ENCODE peak calls at places on chromosomes 13 and 19, in four cellular contexts. X, R, Q and I are unnamed samples.

GRCh38 chr13:47117268-47117667 is 220.4 kb upstream of the HTR2A start:
- DNase-seq in X (no peak), R (no peak), Q (no peak), I (peak; percentile 77)

GRCh38 chr13:113118328-113119021 is 4.1 kb upstream of the F10 start:
- DNase-seq in X (no peak), R (no peak), Q (no peak), I (no peak)

GRCh38 chr19:48608798-48609263 is 2.3 kb downstream of the SPACA4 start:
- DNase-seq in X (no peak), R (peak; percentile 86), Q (peak; percentile 66), I (peak; percentile 67)

GRCh38 chr19:43775299-43775890 is 5.4 kb downstream of the KCNN4 start:
- DNase-seq in X (no peak), R (no peak), Q (no peak), I (no peak)

GRCh38 chr13:41053384-41053826 is 7.9 kb upstream of the WBP4 start:
- DNase-seq in X (no peak), R (no peak), Q (no peak), I (no peak)

GRCh38 chr19:51123381-51124186 is 1.1 kb upstream of the SIGLEC9 start:
- DNase-seq in X (no peak), R (no peak), Q (no peak), I (no peak)

GRCh38 chr19:9128171-9128570 is 1.4 kb upstream of the OR7G3 start:
- DNase-seq in X (no peak), R (no peak), Q (peak; percentile 82), I (no peak)

GRCh38 chr13:46354143-46355087 is 32.6 kb downstream of the RUBCNL start:
- DNase-seq in X (peak; percentile 12), R (no peak), Q (peak; percentile 48), I (peak; percentile 8)

GRCh38 chr13:28324181-28324789 is 170.6 kb downstream of the FLT1 start:
- DNase-seq in X (peak; percentile 12), R (peak; percentile 74), Q (peak; percentile 60), I (peak; percentile 53)

GRCh38 chr13:61500176-61500575 is 84.5 kb upstream of the PCDH20 start:
- DNase-seq in X (no peak), R (no peak), Q (no peak), I (no peak)

GRCh38 chr19:35557539-35558399 is 5.7 kb downstream of the ATP4A start:
- DNase-seq in X (no peak), R (peak; percentile 96), Q (peak; percentile 51), I (peak; percentile 92)

GRCh38 chr19:44847144-44848035 is 1.3 kb downstream of the NECTIN2 start:
- DNase-seq in X (no peak), R (peak; percentile 51), Q (peak; percentile 8), I (peak; percentile 75)

GRCh38 chr19:14072535-14073231 is at the start of gene MISP3:
- DNase-seq in X (no peak), R (peak; percentile 46), Q (no peak), I (peak; percentile 68)
- TF ChIP-seq SIN3A in X (no peak), R (no peak), Q (no peak), I (no peak)

GRCh38 chr19:3708207-3708931 is at the start of gene TJP3:
- DNase-seq in X (no peak), R (peak; percentile 35), Q (peak; percentile 65), I (no peak)
- TF ChIP-seq CTCF in X (no peak), R (no peak), Q (peak; percentile 21), I (no peak)

GRCh38 chr13:101415358-101416174 is 742 bp downstream of the NALCN start:
- DNase-seq in X (no peak), R (no peak), Q (no peak), I (no peak)
- TF ChIP-seq SIN3A in X (no peak), R (no peak), Q (no peak), I (no peak)

GRCh38 chr13:108036411-108036810 is 178.9 kb downstream of the LIG4 start:
- DNase-seq in X (no peak), R (no peak), Q (no peak), I (no peak)
- TF ChIP-seq CTCF in X (no peak), R (no peak), Q (no peak), I (no peak)

GRCh38 chr13:106155411-106155810 is 380.1 kb downstream of the EFNB2 start:
- DNase-seq in X (no peak), R (no peak), Q (no peak), I (no peak)
- TF ChIP-seq SIN3A in X (no peak), R (no peak), Q (no peak), I (no peak)

GRCh38 chr19:42325308-42325895 is at the start of gene MEGF8:
- DNase-seq in X (peak; percentile 92), R (peak; percentile 98), Q (peak; percentile 97), I (peak; percentile 99)
- TF ChIP-seq CTCF in X (peak; percentile 87), R (peak; percentile 94), Q (peak; percentile 94), I (peak; percentile 96)

GRCh38 chr13:105591308-105591707 is 944.2 kb downstream of the EFNB2 start:
- DNase-seq in X (no peak), R (no peak), Q (no peak), I (no peak)

GRCh38 chr13:105587786-105588185 is 947.7 kb downstream of the EFNB2 start:
- DNase-seq in X (no peak), R (no peak), Q (peak; percentile 66), I (no peak)
- TF ChIP-seq SIN3A in X (no peak), R (no peak), Q (peak; percentile 45), I (no peak)

GRCh38 chr13:106518535-106518934 is 16.9 kb downstream of the EFNB2 start:
- DNase-seq in X (no peak), R (no peak), Q (no peak), I (no peak)
- TF ChIP-seq CTCF in X (no peak), R (no peak), Q (no peak), I (no peak)

GRCh38 chr19:29805026-29805925 is 6.5 kb upstream of the CCNE1 start:
- DNase-seq in X (no peak), R (no peak), Q (no peak), I (no peak)
- TF ChIP-seq SIN3A in X (no peak), R (no peak), Q (no peak), I (no peak)